ENCODE peak calls at places on chromosomes 4 and X, in five cellular contexts. One of them, this sample, is unnamed.
A peak's percentile ranks its signal among the peaks of the same experiment; 100 is the strongest.

GRCh38 chr4:113593400-113594230 is 167.9 kb downstream of the CAMK2D start:
- DNase-seq in stimulated activated CD4-positive, alpha-beta T cell treated with anti-CD3 and anti-CD28 coated beads, Interleukin-1b, Interleukin-23, amount 100 ng/mL, for 1 hour: no peak
- DNase-seq in pancreas: no peak
- DNase-seq in A549: no peak
- DNase-seq in T-helper 1 cell: no peak
- DNase-seq in this sample: no peak

GRCh38 chr4:106529348-106530033 is 160.9 kb upstream of the GIMD1 start:
- DNase-seq in stimulated activated CD4-positive, alpha-beta T cell treated with anti-CD3 and anti-CD28 coated beads, Interleukin-1b, Interleukin-23, amount 100 ng/mL, for 1 hour: no peak
- DNase-seq in pancreas: no peak
- DNase-seq in A549: no peak
- DNase-seq in T-helper 1 cell: no peak
- DNase-seq in this sample: peak; percentile 45

GRCh38 chrX:135327299-135327698 is 18.0 kb downstream of the ETDC start:
- DNase-seq in stimulated activated CD4-positive, alpha-beta T cell treated with anti-CD3 and anti-CD28 coated beads, Interleukin-1b, Interleukin-23, amount 100 ng/mL, for 1 hour: no peak
- DNase-seq in pancreas: no peak
- DNase-seq in A549: peak; percentile 9
- DNase-seq in T-helper 1 cell: no peak
- DNase-seq in this sample: peak; percentile 86

GRCh38 chr4:40607224-40607623 is 22.4 kb downstream of the RBM47 start:
- DNase-seq in stimulated activated CD4-positive, alpha-beta T cell treated with anti-CD3 and anti-CD28 coated beads, Interleukin-1b, Interleukin-23, amount 100 ng/mL, for 1 hour: no peak
- DNase-seq in pancreas: no peak
- DNase-seq in A549: no peak
- DNase-seq in T-helper 1 cell: no peak
- DNase-seq in this sample: no peak

GRCh38 chrX:136198010-136198409 is 50.7 kb downstream of the FHL1 start:
- DNase-seq in stimulated activated CD4-positive, alpha-beta T cell treated with anti-CD3 and anti-CD28 coated beads, Interleukin-1b, Interleukin-23, amount 100 ng/mL, for 1 hour: no peak
- DNase-seq in pancreas: no peak
- DNase-seq in A549: no peak
- DNase-seq in T-helper 1 cell: no peak
- DNase-seq in this sample: no peak

GRCh38 chr4:517806-518070 is 18.7 kb downstream of the PIGG start:
- DNase-seq in stimulated activated CD4-positive, alpha-beta T cell treated with anti-CD3 and anti-CD28 coated beads, Interleukin-1b, Interleukin-23, amount 100 ng/mL, for 1 hour: no peak
- DNase-seq in pancreas: no peak
- DNase-seq in A549: no peak
- DNase-seq in T-helper 1 cell: no peak
- DNase-seq in this sample: no peak

GRCh38 chr4:169068423-169068822 is 58.4 kb upstream of the CBR4 start:
- DNase-seq in stimulated activated CD4-positive, alpha-beta T cell treated with anti-CD3 and anti-CD28 coated beads, Interleukin-1b, Interleukin-23, amount 100 ng/mL, for 1 hour: no peak
- DNase-seq in pancreas: no peak
- DNase-seq in A549: no peak
- DNase-seq in T-helper 1 cell: no peak
- DNase-seq in this sample: no peak

GRCh38 chrX:76183289-76184057 is 10.6 kb downstream of the PBDC1 start:
- DNase-seq in stimulated activated CD4-positive, alpha-beta T cell treated with anti-CD3 and anti-CD28 coated beads, Interleukin-1b, Interleukin-23, amount 100 ng/mL, for 1 hour: no peak
- DNase-seq in pancreas: no peak
- DNase-seq in A549: no peak
- DNase-seq in T-helper 1 cell: no peak
- DNase-seq in this sample: peak; percentile 73

GRCh38 chr4:71380721-71381120 is 41.9 kb downstream of the SLC4A4 start:
- DNase-seq in stimulated activated CD4-positive, alpha-beta T cell treated with anti-CD3 and anti-CD28 coated beads, Interleukin-1b, Interleukin-23, amount 100 ng/mL, for 1 hour: no peak
- DNase-seq in pancreas: no peak
- DNase-seq in A549: peak; percentile 14
- DNase-seq in T-helper 1 cell: no peak
- DNase-seq in this sample: peak; percentile 52

GRCh38 chrX:21837056-21837455 is 2.4 kb upstream of the MBTPS2 start:
- DNase-seq in stimulated activated CD4-positive, alpha-beta T cell treated with anti-CD3 and anti-CD28 coated beads, Interleukin-1b, Interleukin-23, amount 100 ng/mL, for 1 hour: no peak
- DNase-seq in pancreas: no peak
- DNase-seq in A549: no peak
- DNase-seq in T-helper 1 cell: no peak
- DNase-seq in this sample: no peak

GRCh38 chr4:78056265-78057129 is 626 bp upstream of the FRAS1 start:
- DNase-seq in stimulated activated CD4-positive, alpha-beta T cell treated with anti-CD3 and anti-CD28 coated beads, Interleukin-1b, Interleukin-23, amount 100 ng/mL, for 1 hour: no peak
- DNase-seq in pancreas: peak; percentile 84
- DNase-seq in A549: peak; percentile 80
- DNase-seq in T-helper 1 cell: no peak
- DNase-seq in this sample: peak; percentile 80

GRCh38 chr4:113339430-113339813 is 290.0 kb downstream of the ANK2 start:
- DNase-seq in stimulated activated CD4-positive, alpha-beta T cell treated with anti-CD3 and anti-CD28 coated beads, Interleukin-1b, Interleukin-23, amount 100 ng/mL, for 1 hour: no peak
- DNase-seq in pancreas: no peak
- DNase-seq in A549: no peak
- DNase-seq in T-helper 1 cell: no peak
- DNase-seq in this sample: peak; percentile 15

GRCh38 chr4:3045500-3045850 is 28.9 kb downstream of the HTT-AS start:
- DNase-seq in stimulated activated CD4-positive, alpha-beta T cell treated with anti-CD3 and anti-CD28 coated beads, Interleukin-1b, Interleukin-23, amount 100 ng/mL, for 1 hour: no peak
- DNase-seq in pancreas: no peak
- DNase-seq in A549: peak; percentile 48
- DNase-seq in T-helper 1 cell: peak; percentile 68
- DNase-seq in this sample: peak; percentile 38

GRCh38 chr4:158282252-158282651 is 72.0 kb downstream of the TMEM144 start:
- DNase-seq in stimulated activated CD4-positive, alpha-beta T cell treated with anti-CD3 and anti-CD28 coated beads, Interleukin-1b, Interleukin-23, amount 100 ng/mL, for 1 hour: no peak
- DNase-seq in pancreas: no peak
- DNase-seq in A549: no peak
- DNase-seq in T-helper 1 cell: no peak
- DNase-seq in this sample: peak; percentile 80

GRCh38 chr4:80073362-80074008 is 456 bp upstream of the ANTXR2 start:
- DNase-seq in stimulated activated CD4-positive, alpha-beta T cell treated with anti-CD3 and anti-CD28 coated beads, Interleukin-1b, Interleukin-23, amount 100 ng/mL, for 1 hour: no peak
- DNase-seq in pancreas: no peak
- DNase-seq in A549: no peak
- DNase-seq in T-helper 1 cell: no peak
- DNase-seq in this sample: no peak

GRCh38 chr4:164169591-164169990 is 584.3 kb upstream of the SMIM31 start:
- DNase-seq in stimulated activated CD4-positive, alpha-beta T cell treated with anti-CD3 and anti-CD28 coated beads, Interleukin-1b, Interleukin-23, amount 100 ng/mL, for 1 hour: no peak
- DNase-seq in pancreas: no peak
- DNase-seq in A549: no peak
- DNase-seq in T-helper 1 cell: no peak
- DNase-seq in this sample: peak; percentile 64

GRCh38 chrX:133838761-133839676 is 146.4 kb downstream of the GPC3 start:
- DNase-seq in stimulated activated CD4-positive, alpha-beta T cell treated with anti-CD3 and anti-CD28 coated beads, Interleukin-1b, Interleukin-23, amount 100 ng/mL, for 1 hour: no peak
- DNase-seq in pancreas: no peak
- DNase-seq in A549: peak; percentile 33
- DNase-seq in T-helper 1 cell: no peak
- DNase-seq in this sample: peak; percentile 45

GRCh38 chr4:8439168-8439567 is 1.4 kb downstream of the ACOX3 start:
- DNase-seq in stimulated activated CD4-positive, alpha-beta T cell treated with anti-CD3 and anti-CD28 coated beads, Interleukin-1b, Interleukin-23, amount 100 ng/mL, for 1 hour: no peak
- DNase-seq in pancreas: no peak
- DNase-seq in A549: no peak
- DNase-seq in T-helper 1 cell: no peak
- DNase-seq in this sample: no peak

GRCh38 chr4:3805731-3806130 is 39.5 kb downstream of the ADRA2C start:
- DNase-seq in stimulated activated CD4-positive, alpha-beta T cell treated with anti-CD3 and anti-CD28 coated beads, Interleukin-1b, Interleukin-23, amount 100 ng/mL, for 1 hour: no peak
- DNase-seq in pancreas: peak; percentile 61
- DNase-seq in A549: no peak
- DNase-seq in T-helper 1 cell: no peak
- DNase-seq in this sample: no peak

GRCh38 chr4:1041147-1041935 is 29.9 kb downstream of the FGFRL1 start:
- DNase-seq in stimulated activated CD4-positive, alpha-beta T cell treated with anti-CD3 and anti-CD28 coated beads, Interleukin-1b, Interleukin-23, amount 100 ng/mL, for 1 hour: no peak
- DNase-seq in pancreas: peak; percentile 66
- DNase-seq in A549: peak; percentile 59
- DNase-seq in T-helper 1 cell: no peak
- DNase-seq in this sample: peak; percentile 90

GRCh38 chr4:189979196-189980047 is 38.8 kb downstream of the FRG1 start:
- DNase-seq in stimulated activated CD4-positive, alpha-beta T cell treated with anti-CD3 and anti-CD28 coated beads, Interleukin-1b, Interleukin-23, amount 100 ng/mL, for 1 hour: no peak
- DNase-seq in pancreas: no peak
- DNase-seq in A549: no peak
- DNase-seq in T-helper 1 cell: no peak
- DNase-seq in this sample: no peak

GRCh38 chr4:83335691-83336090 is 1.0 kb upstream of the HPSE start:
- DNase-seq in stimulated activated CD4-positive, alpha-beta T cell treated with anti-CD3 and anti-CD28 coated beads, Interleukin-1b, Interleukin-23, amount 100 ng/mL, for 1 hour: no peak
- DNase-seq in pancreas: no peak
- DNase-seq in A549: no peak
- DNase-seq in T-helper 1 cell: no peak
- DNase-seq in this sample: no peak

GRCh38 chr4:121789960-121790829 is 10.9 kb upstream of the EXOSC9 start:
- DNase-seq in stimulated activated CD4-positive, alpha-beta T cell treated with anti-CD3 and anti-CD28 coated beads, Interleukin-1b, Interleukin-23, amount 100 ng/mL, for 1 hour: no peak
- DNase-seq in pancreas: no peak
- DNase-seq in A549: no peak
- DNase-seq in T-helper 1 cell: no peak
- DNase-seq in this sample: peak; percentile 83

GRCh38 chr4:88527787-88528186 is 4.2 kb upstream of the PYURF start:
- DNase-seq in stimulated activated CD4-positive, alpha-beta T cell treated with anti-CD3 and anti-CD28 coated beads, Interleukin-1b, Interleukin-23, amount 100 ng/mL, for 1 hour: no peak
- DNase-seq in pancreas: no peak
- DNase-seq in A549: no peak
- DNase-seq in T-helper 1 cell: no peak
- DNase-seq in this sample: no peak

GRCh38 chrX:45755719-45756118 is 555.0 kb upstream of the DIPK2B start:
- DNase-seq in stimulated activated CD4-positive, alpha-beta T cell treated with anti-CD3 and anti-CD28 coated beads, Interleukin-1b, Interleukin-23, amount 100 ng/mL, for 1 hour: no peak
- DNase-seq in pancreas: no peak
- DNase-seq in A549: no peak
- DNase-seq in T-helper 1 cell: no peak
- DNase-seq in this sample: peak; percentile 17

GRCh38 chr4:144734522-144734921 is 88.6 kb downstream of the HHIP start:
- DNase-seq in stimulated activated CD4-positive, alpha-beta T cell treated with anti-CD3 and anti-CD28 coated beads, Interleukin-1b, Interleukin-23, amount 100 ng/mL, for 1 hour: no peak
- DNase-seq in pancreas: no peak
- DNase-seq in A549: no peak
- DNase-seq in T-helper 1 cell: no peak
- DNase-seq in this sample: peak; percentile 74

GRCh38 chr4:15457401-15458201 is 12.1 kb upstream of the CC2D2A start:
- DNase-seq in stimulated activated CD4-positive, alpha-beta T cell treated with anti-CD3 and anti-CD28 coated beads, Interleukin-1b, Interleukin-23, amount 100 ng/mL, for 1 hour: no peak
- DNase-seq in pancreas: no peak
- DNase-seq in A549: peak; percentile 37
- DNase-seq in T-helper 1 cell: no peak
- DNase-seq in this sample: peak; percentile 79

GRCh38 chr4:144862221-144862620 is 216.3 kb downstream of the HHIP start:
- DNase-seq in stimulated activated CD4-positive, alpha-beta T cell treated with anti-CD3 and anti-CD28 coated beads, Interleukin-1b, Interleukin-23, amount 100 ng/mL, for 1 hour: no peak
- DNase-seq in pancreas: no peak
- DNase-seq in A549: no peak
- DNase-seq in T-helper 1 cell: no peak
- DNase-seq in this sample: no peak

GRCh38 chr4:7207791-7208231 is 15.5 kb downstream of the SORCS2 start:
- DNase-seq in stimulated activated CD4-positive, alpha-beta T cell treated with anti-CD3 and anti-CD28 coated beads, Interleukin-1b, Interleukin-23, amount 100 ng/mL, for 1 hour: no peak
- DNase-seq in pancreas: no peak
- DNase-seq in A549: no peak
- DNase-seq in T-helper 1 cell: no peak
- DNase-seq in this sample: no peak